ENCODE peak calls at places on chromosomes 6 and 20, in seven cellular contexts. E is mucosa of descending colon, X is progenitor cell of endocrine pancreas, I is endothelial cell, R is WTC11, D is epithelial cell of esophagus, G is foreskin fibroblast. L is an unnamed sample.

GRCh38 chr20:36802326-36803223 is 29.0 kb upstream of the DSN1 start:
- DNase-seq in G (peak), I (no peak), R (no peak), E (no peak), X (no peak), D (peak), L (no peak)

GRCh38 chr6:137465378-137466009 is 28.7 kb downstream of the OLIG3 start:
- DNase-seq in D (no peak), R (no peak), E (no peak), I (no peak), X (no peak), G (no peak), L (no peak)

GRCh38 chr6:8006208-8006607 is 58.0 kb downstream of the BLOC1S5 start:
- DNase-seq in X (no peak), E (no peak), I (no peak), G (peak), R (no peak), D (peak), L (no peak)

GRCh38 chr20:15039088-15039762 is 701.8 kb upstream of the FLRT3 start:
- DNase-seq in D (peak), I (no peak), E (no peak), X (no peak), G (no peak), R (no peak), L (no peak)

GRCh38 chr20:19978511-19979210 is 38.5 kb upstream of the NAA20 start:
- DNase-seq in I (no peak), D (no peak), E (no peak), G (no peak), X (no peak), R (no peak), L (no peak)

GRCh38 chr20:35012227-35013069 is 56.8 kb downstream of the MYH7B start:
- DNase-seq in R (no peak), X (no peak), D (no peak), E (no peak), G (peak), I (no peak), L (peak)

GRCh38 chr20:325889-326644 is 715 bp downstream of the SOX12 start:
- DNase-seq in D (peak), R (peak), X (peak), I (peak), E (peak), G (peak), L (peak)

GRCh38 chr6:7621761-7622160 is 31.8 kb downstream of the SNRNP48 start:
- DNase-seq in E (no peak), D (no peak), G (peak), I (no peak), R (no peak), X (no peak), L (no peak)

GRCh38 chr6:1027109-1027794 is 284.6 kb upstream of the FOXQ1 start:
- DNase-seq in G (peak), X (no peak), I (no peak), E (no peak), R (no peak), D (peak), L (no peak)

GRCh38 chr6:138030872-138031271 is 76.3 kb downstream of the PERP start:
- DNase-seq in D (peak), G (no peak), R (no peak), E (no peak), X (no peak), I (no peak), L (no peak)

GRCh38 chr6:3324262-3324942 is 65.7 kb downstream of the PSMG4 start:
- DNase-seq in E (no peak), R (no peak), X (no peak), D (peak), G (peak), I (peak), L (no peak)

GRCh38 chr20:46709459-46710148 is at the start of gene SLC2A10:
- DNase-seq in G (peak), I (peak), E (peak), D (no peak), R (peak), X (peak), L (peak)

DNA sequence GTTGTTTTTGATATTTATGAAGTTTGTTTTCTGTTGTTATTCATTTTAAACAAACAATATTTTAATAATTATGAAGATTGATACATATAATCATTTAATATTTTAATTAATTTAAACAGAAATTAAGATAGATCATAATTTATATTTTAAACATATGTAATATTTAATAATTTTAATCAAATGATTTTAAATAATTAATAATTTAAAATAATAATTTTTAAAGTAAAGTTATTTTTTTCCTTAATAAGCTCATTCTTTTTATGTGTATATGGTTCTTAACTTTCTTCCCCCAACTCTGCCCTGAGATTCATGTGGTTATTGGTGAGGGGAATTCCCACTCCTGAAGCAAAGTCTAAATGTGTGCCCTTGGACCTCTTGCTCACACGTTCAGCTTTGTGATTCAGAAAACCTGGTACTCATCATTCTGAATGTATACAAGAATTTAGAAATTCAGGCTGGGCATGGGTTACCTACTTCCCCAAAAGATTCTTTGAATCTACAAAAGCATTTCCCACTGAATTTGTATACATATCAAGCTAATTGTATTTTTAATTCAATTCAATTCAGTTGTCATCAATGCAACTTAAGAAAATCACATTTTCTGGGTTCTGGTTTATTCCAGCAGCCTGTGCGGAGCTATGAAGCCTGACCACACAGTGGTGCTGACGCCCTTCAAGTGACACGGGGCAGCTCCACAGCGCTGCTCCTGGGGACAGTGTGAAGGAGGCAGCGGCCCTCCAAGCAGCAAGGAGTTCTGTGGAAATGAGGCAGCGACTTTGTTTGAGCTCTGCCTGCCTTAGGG is 168.9 kb upstream of the UST start:
- DNase-seq in E (peak), D (peak), I (peak), X (peak), G (peak), R (peak), L (peak)
- TF ChIP-seq CTCF in E (peak), D (peak), I (no peak), X (peak), G (peak), R (no peak), L (peak)

DNA sequence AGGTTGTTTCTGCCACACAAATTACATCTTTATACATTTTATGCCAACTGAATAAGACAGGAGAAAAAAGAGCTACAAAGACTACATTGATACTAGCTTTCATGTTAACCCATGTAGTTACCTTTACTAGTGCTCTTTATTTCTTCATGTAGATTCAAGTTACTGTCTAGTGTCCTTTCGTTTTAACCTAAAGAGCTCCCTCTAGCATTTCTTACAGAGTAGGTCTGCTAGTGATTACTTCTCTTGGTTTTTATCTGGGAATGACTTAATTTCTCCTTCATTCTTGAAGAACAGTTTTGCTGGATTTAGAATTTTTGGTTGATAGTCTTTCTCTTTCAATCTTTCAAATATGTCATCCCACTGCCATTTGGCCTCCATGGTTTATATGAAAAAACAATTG is 21.2 kb upstream of the NOP56 start:
- DNase-seq in X (no peak), D (peak), G (peak), I (no peak), E (no peak), R (no peak), L (no peak)
- TF ChIP-seq CTCF in X (no peak), D (no peak), G (no peak), I (no peak), E (no peak), R (no peak), L (no peak)

DNA sequence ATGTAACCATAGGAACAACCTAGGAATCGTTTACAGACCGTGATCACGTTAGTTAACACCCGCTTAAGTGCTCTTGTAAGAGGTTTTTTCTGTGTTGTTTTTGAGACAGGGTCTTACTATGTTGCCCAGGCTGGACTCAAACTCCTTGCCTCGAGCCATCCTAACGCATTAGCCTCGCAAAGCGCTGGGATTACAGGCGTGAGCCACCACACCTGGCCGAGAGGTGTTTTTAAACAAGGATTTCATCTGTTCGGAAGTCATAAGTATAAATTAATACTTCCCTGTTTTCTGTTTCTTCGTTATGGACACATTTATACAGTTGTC is 727 bp downstream of the MRS2 start:
- DNase-seq in X (no peak), R (no peak), D (peak), G (no peak), E (no peak), I (no peak), L (no peak)
- TF ChIP-seq CTCF in X (no peak), R (no peak), D (no peak), G (no peak), E (no peak), I (no peak), L (no peak)

GRCh38 chr6:141851063-141851462 is 281.7 kb upstream of the GJE1 start:
- DNase-seq in I (no peak), X (no peak), E (no peak), G (no peak), D (no peak), R (no peak), L (no peak)
- TF ChIP-seq CTCF in I (no peak), X (no peak), E (no peak), G (no peak), D (no peak), R (no peak), L (no peak)

DNA sequence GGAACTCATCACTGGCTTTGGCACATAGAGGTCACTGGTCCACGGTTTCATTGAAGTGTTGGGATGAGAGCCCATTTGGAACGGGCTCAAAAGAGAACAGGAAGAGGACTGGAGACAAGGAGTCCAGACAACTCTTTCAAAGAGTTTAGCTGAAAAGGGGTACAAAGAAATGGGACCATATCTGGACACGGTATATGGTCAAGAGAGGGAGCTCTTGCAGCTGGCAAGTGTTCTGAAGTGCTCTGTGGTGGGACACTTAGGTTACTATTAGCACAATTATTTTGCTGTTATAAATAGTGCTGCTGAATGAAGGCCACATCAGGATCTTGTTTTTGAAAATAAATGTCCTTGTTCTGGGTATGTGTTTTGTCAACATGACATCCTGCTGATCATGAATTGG is 4.6 kb downstream of the SGK2 start:
- DNase-seq in X (no peak), I (no peak), R (no peak), E (no peak), D (no peak), G (peak), L (no peak)
- TF ChIP-seq CTCF in X (no peak), I (no peak), R (no peak), E (no peak), D (no peak), G (no peak), L (no peak)

DNA sequence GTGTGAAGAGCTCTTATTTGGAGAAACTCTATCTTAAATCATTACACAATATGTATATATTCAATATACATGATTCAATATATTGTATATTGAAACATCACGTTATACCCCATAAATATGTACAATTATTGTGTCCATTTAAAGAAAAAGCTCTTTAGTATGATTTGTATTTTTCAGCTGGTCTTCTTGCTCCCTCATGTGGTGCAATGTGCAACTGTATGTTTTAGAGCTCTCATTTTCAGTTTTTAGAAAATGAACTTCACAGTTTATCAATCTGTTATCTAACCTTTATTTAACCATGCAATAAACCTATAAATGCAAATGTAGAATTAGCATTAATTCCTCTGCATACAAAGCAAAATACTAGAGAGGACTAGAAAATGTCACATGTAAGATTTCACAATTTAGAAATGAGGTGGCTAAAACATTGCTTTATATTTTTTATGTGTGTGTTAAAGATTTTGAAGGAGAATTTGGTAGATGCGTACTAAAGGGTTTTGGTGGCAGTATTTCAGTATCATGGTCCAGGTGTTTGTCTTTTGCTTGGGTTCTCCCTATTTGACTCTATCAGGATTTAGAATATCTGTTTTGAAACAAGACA is 167.1 kb downstream of the PHF3 start:
- DNase-seq in G (peak), I (no peak), D (peak), X (no peak), R (no peak), E (no peak), L (no peak)
- TF ChIP-seq CTCF in G (peak), I (peak), D (peak), X (peak), R (no peak), E (peak), L (no peak)

GRCh38 chr20:45685896-45686295 is 15.9 kb upstream of the WFDC11 start:
- DNase-seq in E (no peak), G (peak), R (peak), X (no peak), D (peak), I (peak), L (no peak)
- TF ChIP-seq CTCF in E (no peak), G (no peak), R (no peak), X (no peak), D (peak), I (no peak), L (no peak)

GRCh38 chr6:99348220-99348822 is 1.2 kb downstream of the FAXC start:
- DNase-seq in I (no peak), D (no peak), R (no peak), X (no peak), G (no peak), E (no peak), L (no peak)

GRCh38 chr6:99347804-99348203 is 1.7 kb downstream of the FAXC start:
- DNase-seq in R (no peak), I (no peak), X (no peak), E (no peak), D (no peak), G (no peak), L (no peak)

GRCh38 chr6:99348823-99349619 is 453 bp downstream of the FAXC start:
- DNase-seq in G (peak), E (no peak), I (peak), R (peak), X (no peak), D (no peak), L (no peak)

GRCh38 chr6:99350573-99350972 is 1.1 kb upstream of the FAXC start:
- DNase-seq in E (no peak), G (no peak), R (peak), I (no peak), D (no peak), X (no peak), L (no peak)

GRCh38 chr6:99349620-99350141 is at the start of gene FAXC:
- DNase-seq in D (peak), E (no peak), I (peak), R (peak), G (peak), X (peak), L (peak)
- TF ChIP-seq CTCF in D (peak), E (no peak), I (no peak), R (no peak), G (peak), X (peak), L (peak)

DNA sequence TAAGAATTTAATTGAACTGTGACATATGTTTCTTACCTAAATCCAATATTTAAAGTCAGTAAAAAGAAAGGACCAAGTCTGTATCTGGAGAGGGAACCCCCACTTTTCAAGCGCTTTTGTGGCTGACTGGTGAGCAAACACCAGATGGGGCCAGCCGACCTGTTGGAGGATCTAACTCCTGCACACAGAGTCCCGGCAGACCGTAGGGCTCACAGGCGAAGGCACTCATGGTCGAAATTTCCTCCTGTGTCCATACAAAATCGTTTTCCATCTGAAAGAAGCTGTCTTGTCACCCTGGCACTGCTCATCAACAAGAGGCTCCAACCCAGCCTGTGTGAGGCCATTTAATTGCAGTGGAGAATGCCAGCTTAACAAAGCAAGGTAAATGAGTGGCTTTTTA is 94.0 kb downstream of the SCML4 start:
- DNase-seq in E (no peak), G (no peak), X (no peak), I (no peak), D (no peak), R (no peak), L (no peak)
- TF ChIP-seq CTCF in E (no peak), G (no peak), X (no peak), I (no peak), D (no peak), R (no peak), L (no peak)